ENCODE peak calls at places on chromosomes 16 and 17, in ten cellular contexts. One of them, this sample, is unnamed.

GRCh38 chr17:73474370-73474988 is 162.7 kb upstream of the CDC42EP4 start:
- DNase-seq in PC-3: peak; percentile 64
- DNase-seq in sigmoid colon: peak; percentile 73
- DNase-seq in mucosa of descending colon: peak; percentile 71
- DNase-seq in lower lobe of right lung: peak; percentile 66
- DNase-seq in body of pancreas: peak; percentile 68
- DNase-seq in H1: no peak
- DNase-seq in ovary: peak; percentile 20
- DNase-seq in right atrium auricular region: peak; percentile 76
- DNase-seq in endodermal cell: no peak
- DNase-seq in this sample: peak; percentile 80

GRCh38 chr16:89655062-89655643 is 2.4 kb downstream of the CHMP1A start:
- DNase-seq in PC-3: no peak
- DNase-seq in sigmoid colon: no peak
- DNase-seq in mucosa of descending colon: no peak
- DNase-seq in lower lobe of right lung: no peak
- DNase-seq in body of pancreas: peak; percentile 31
- DNase-seq in H1: no peak
- DNase-seq in ovary: no peak
- DNase-seq in right atrium auricular region: no peak
- DNase-seq in endodermal cell: no peak
- DNase-seq in this sample: no peak

GRCh38 chr17:17520599-17521232 is 24.5 kb upstream of the RASD1 start:
- DNase-seq in PC-3: no peak
- DNase-seq in sigmoid colon: no peak
- DNase-seq in mucosa of descending colon: no peak
- DNase-seq in lower lobe of right lung: no peak
- DNase-seq in body of pancreas: no peak
- DNase-seq in H1: no peak
- DNase-seq in ovary: no peak
- DNase-seq in right atrium auricular region: no peak
- DNase-seq in endodermal cell: no peak
- DNase-seq in this sample: no peak

GRCh38 chr16:77540656-77541055 is 105.8 kb upstream of the ADAMTS18 start:
- DNase-seq in PC-3: no peak
- DNase-seq in sigmoid colon: no peak
- DNase-seq in mucosa of descending colon: no peak
- DNase-seq in lower lobe of right lung: no peak
- DNase-seq in body of pancreas: no peak
- DNase-seq in H1: no peak
- DNase-seq in ovary: no peak
- DNase-seq in right atrium auricular region: no peak
- DNase-seq in endodermal cell: no peak
- DNase-seq in this sample: no peak

GRCh38 chr17:50312311-50312710 is 33.6 kb upstream of the XYLT2 start:
- DNase-seq in PC-3: no peak
- DNase-seq in sigmoid colon: no peak
- DNase-seq in mucosa of descending colon: no peak
- DNase-seq in lower lobe of right lung: no peak
- DNase-seq in body of pancreas: no peak
- DNase-seq in H1: no peak
- DNase-seq in ovary: no peak
- DNase-seq in right atrium auricular region: no peak
- DNase-seq in endodermal cell: peak; percentile 73
- DNase-seq in this sample: no peak

GRCh38 chr16:77945126-77945525 is 77.2 kb upstream of the CLEC3A start:
- DNase-seq in PC-3: no peak
- DNase-seq in sigmoid colon: no peak
- DNase-seq in mucosa of descending colon: no peak
- DNase-seq in lower lobe of right lung: no peak
- DNase-seq in body of pancreas: no peak
- DNase-seq in H1: no peak
- DNase-seq in ovary: no peak
- DNase-seq in right atrium auricular region: no peak
- DNase-seq in endodermal cell: no peak
- DNase-seq in this sample: no peak

GRCh38 chr17:9845306-9845705 is 19.6 kb downstream of the GLP2R start:
- DNase-seq in PC-3: peak; percentile 59
- DNase-seq in sigmoid colon: no peak
- DNase-seq in mucosa of descending colon: no peak
- DNase-seq in lower lobe of right lung: no peak
- DNase-seq in body of pancreas: no peak
- DNase-seq in H1: no peak
- DNase-seq in ovary: no peak
- DNase-seq in right atrium auricular region: no peak
- DNase-seq in endodermal cell: peak; percentile 27
- DNase-seq in this sample: no peak

GRCh38 chr16:48164907-48165715 is 9.3 kb upstream of the ABCC12 start:
- DNase-seq in PC-3: peak; percentile 77
- DNase-seq in sigmoid colon: peak; percentile 80
- DNase-seq in mucosa of descending colon: peak; percentile 82
- DNase-seq in lower lobe of right lung: peak; percentile 81
- DNase-seq in body of pancreas: peak; percentile 74
- DNase-seq in H1: peak; percentile 89
- DNase-seq in ovary: peak; percentile 62
- DNase-seq in right atrium auricular region: peak; percentile 82
- DNase-seq in endodermal cell: peak; percentile 94
- DNase-seq in this sample: peak; percentile 39

GRCh38 chr16:21053595-21053994 is 97.1 kb downstream of the DNAH3 start:
- DNase-seq in PC-3: no peak
- DNase-seq in sigmoid colon: no peak
- DNase-seq in mucosa of descending colon: no peak
- DNase-seq in lower lobe of right lung: no peak
- DNase-seq in body of pancreas: no peak
- DNase-seq in H1: no peak
- DNase-seq in ovary: no peak
- DNase-seq in right atrium auricular region: no peak
- DNase-seq in endodermal cell: no peak
- DNase-seq in this sample: no peak

GRCh38 chr16:16083421-16084156 is 134.2 kb downstream of the ABCC1 start:
- DNase-seq in PC-3: peak; percentile 9
- DNase-seq in sigmoid colon: no peak
- DNase-seq in mucosa of descending colon: no peak
- DNase-seq in lower lobe of right lung: no peak
- DNase-seq in body of pancreas: no peak
- DNase-seq in H1: no peak
- DNase-seq in ovary: no peak
- DNase-seq in right atrium auricular region: no peak
- DNase-seq in endodermal cell: no peak
- DNase-seq in this sample: peak; percentile 21

GRCh38 chr17:18011286-18011685 is 27.7 kb downstream of the ATPAF2 start:
- DNase-seq in PC-3: no peak
- DNase-seq in sigmoid colon: no peak
- DNase-seq in mucosa of descending colon: no peak
- DNase-seq in lower lobe of right lung: no peak
- DNase-seq in body of pancreas: no peak
- DNase-seq in H1: no peak
- DNase-seq in ovary: no peak
- DNase-seq in right atrium auricular region: no peak
- DNase-seq in endodermal cell: no peak
- DNase-seq in this sample: no peak

GRCh38 chr16:59591480-59591879 is 857.4 kb upstream of the GOT2 start:
- DNase-seq in PC-3: peak; percentile 32
- DNase-seq in sigmoid colon: no peak
- DNase-seq in mucosa of descending colon: no peak
- DNase-seq in lower lobe of right lung: no peak
- DNase-seq in body of pancreas: no peak
- DNase-seq in H1: no peak
- DNase-seq in ovary: no peak
- DNase-seq in right atrium auricular region: no peak
- DNase-seq in endodermal cell: no peak
- DNase-seq in this sample: no peak

GRCh38 chr17:78144146-78144719 is 2.0 kb upstream of the C17orf99 start:
- DNase-seq in PC-3: peak; percentile 89
- DNase-seq in sigmoid colon: peak; percentile 91
- DNase-seq in mucosa of descending colon: peak; percentile 87
- DNase-seq in lower lobe of right lung: peak; percentile 89
- DNase-seq in body of pancreas: peak; percentile 93
- DNase-seq in H1: no peak
- DNase-seq in ovary: peak; percentile 92
- DNase-seq in right atrium auricular region: peak; percentile 79
- DNase-seq in endodermal cell: peak; percentile 54
- DNase-seq in this sample: no peak

GRCh38 chr17:2904135-2904534 is 107.9 kb downstream of the RAP1GAP2 start:
- DNase-seq in PC-3: no peak
- DNase-seq in sigmoid colon: no peak
- DNase-seq in mucosa of descending colon: no peak
- DNase-seq in lower lobe of right lung: peak; percentile 48
- DNase-seq in body of pancreas: peak; percentile 91
- DNase-seq in H1: no peak
- DNase-seq in ovary: no peak
- DNase-seq in right atrium auricular region: peak; percentile 60
- DNase-seq in endodermal cell: no peak
- DNase-seq in this sample: no peak

GRCh38 chr16:84044108-84044488 is 1.5 kb upstream of the SLC38A8 start:
- DNase-seq in PC-3: peak; percentile 48
- DNase-seq in sigmoid colon: no peak
- DNase-seq in mucosa of descending colon: no peak
- DNase-seq in lower lobe of right lung: peak; percentile 21
- DNase-seq in body of pancreas: peak; percentile 39
- DNase-seq in H1: no peak
- DNase-seq in ovary: no peak
- DNase-seq in right atrium auricular region: no peak
- DNase-seq in endodermal cell: peak; percentile 84
- DNase-seq in this sample: no peak

GRCh38 chr16:30526137-30526822 is at the start of gene ZNF768:
- DNase-seq in PC-3: peak; percentile 8
- DNase-seq in sigmoid colon: peak; percentile 79
- DNase-seq in mucosa of descending colon: peak; percentile 74
- DNase-seq in lower lobe of right lung: peak; percentile 64
- DNase-seq in body of pancreas: peak; percentile 29
- DNase-seq in H1: peak; percentile 81
- DNase-seq in ovary: peak; percentile 55
- DNase-seq in right atrium auricular region: no peak
- DNase-seq in endodermal cell: peak; percentile 87
- DNase-seq in this sample: no peak

GRCh38 chr16:69314534-69314933 is 3.4 kb downstream of the VPS4A start:
- DNase-seq in PC-3: no peak
- DNase-seq in sigmoid colon: peak; percentile 34
- DNase-seq in mucosa of descending colon: no peak
- DNase-seq in lower lobe of right lung: no peak
- DNase-seq in body of pancreas: no peak
- DNase-seq in H1: no peak
- DNase-seq in ovary: peak; percentile 11
- DNase-seq in right atrium auricular region: no peak
- DNase-seq in endodermal cell: no peak
- DNase-seq in this sample: no peak
- H3K36me3 ChIP-seq in PC-3: peaks cover 14% of the 10 kb centered on the region
- H3K36me3 ChIP-seq in sigmoid colon: peaks cover 25% of the 10 kb centered on the region
- H3K36me3 ChIP-seq in mucosa of descending colon: peaks cover 7% of the 10 kb centered on the region
- H3K36me3 ChIP-seq in lower lobe of right lung: peaks cover 57% of the 10 kb centered on the region
- H3K36me3 ChIP-seq in body of pancreas: peaks cover 12% of the 10 kb centered on the region
- H3K36me3 ChIP-seq in H1: peaks cover 21% of the 10 kb centered on the region
- H3K36me3 ChIP-seq in ovary: no peaks in the 10 kb centered on the region
- H3K36me3 ChIP-seq in right atrium auricular region: peaks cover 40% of the 10 kb centered on the region
- H3K36me3 ChIP-seq in endodermal cell: peaks cover 46% of the 10 kb centered on the region
- H3K36me3 ChIP-seq in this sample: peaks cover 35% of the 10 kb centered on the region

GRCh38 chr17:80894439-80894721 is 97.3 kb upstream of the CHMP6 start:
- DNase-seq in PC-3: no peak
- DNase-seq in sigmoid colon: no peak
- DNase-seq in mucosa of descending colon: no peak
- DNase-seq in lower lobe of right lung: no peak
- DNase-seq in body of pancreas: no peak
- DNase-seq in H1: no peak
- DNase-seq in ovary: no peak
- DNase-seq in right atrium auricular region: no peak
- DNase-seq in endodermal cell: no peak
- DNase-seq in this sample: no peak
- TF ChIP-seq CTCF in PC-3: peak; percentile 28
- TF ChIP-seq CTCF in sigmoid colon: no peak
- TF ChIP-seq CTCF in mucosa of descending colon: no peak
- TF ChIP-seq CTCF in lower lobe of right lung: no peak
- TF ChIP-seq CTCF in body of pancreas: no peak
- TF ChIP-seq CTCF in H1: no peak
- TF ChIP-seq CTCF in ovary: no peak
- TF ChIP-seq CTCF in right atrium auricular region: no peak
- TF ChIP-seq CTCF in endodermal cell: peak; percentile 50
- TF ChIP-seq CTCF in this sample: peak; percentile 5

DNA sequence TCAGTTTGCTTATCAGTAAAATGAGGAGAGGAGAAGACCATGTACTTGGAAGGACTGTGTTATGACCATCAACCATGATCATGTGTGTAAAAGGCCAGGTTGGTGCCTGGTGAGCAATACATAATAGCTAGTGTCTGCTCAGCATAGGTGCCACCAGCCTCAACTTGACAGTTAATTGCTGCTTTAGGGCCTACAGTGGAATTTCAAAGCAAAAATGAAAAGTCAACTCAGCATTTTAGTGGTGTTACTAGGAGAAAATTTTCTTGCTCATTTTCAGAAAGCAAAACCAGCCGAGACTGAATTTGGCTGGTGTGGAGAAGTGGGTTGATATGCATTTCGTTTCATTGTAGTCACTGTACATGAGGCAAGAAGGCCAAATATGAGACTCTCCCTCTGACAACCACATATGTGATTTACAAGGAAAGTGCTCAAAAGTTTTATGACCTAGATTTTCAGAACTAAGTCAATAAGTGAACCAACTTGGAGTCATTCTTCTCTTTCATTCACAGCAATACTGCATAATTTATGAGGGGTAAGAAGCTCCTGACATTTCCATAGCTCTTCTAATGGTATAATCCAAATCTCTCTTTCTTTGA is 53.9 kb downstream of the DUSP14 start:
- DNase-seq in PC-3: no peak
- DNase-seq in sigmoid colon: no peak
- DNase-seq in mucosa of descending colon: no peak
- DNase-seq in lower lobe of right lung: no peak
- DNase-seq in body of pancreas: no peak
- DNase-seq in H1: no peak
- DNase-seq in ovary: no peak
- DNase-seq in right atrium auricular region: no peak
- DNase-seq in endodermal cell: no peak
- DNase-seq in this sample: no peak
- H3K36me3 ChIP-seq in PC-3: peaks cover 12% of the 10 kb centered on the region
- H3K36me3 ChIP-seq in sigmoid colon: peaks cover 17% of the 10 kb centered on the region
- H3K36me3 ChIP-seq in mucosa of descending colon: peaks cover 16% of the 10 kb centered on the region
- H3K36me3 ChIP-seq in lower lobe of right lung: peaks cover 60% of the 10 kb centered on the region
- H3K36me3 ChIP-seq in body of pancreas: peaks cover 26% of the 10 kb centered on the region
- H3K36me3 ChIP-seq in H1: peaks cover 26% of the 10 kb centered on the region
- H3K36me3 ChIP-seq in ovary: no peaks in the 10 kb centered on the region
- H3K36me3 ChIP-seq in right atrium auricular region: peaks cover 40% of the 10 kb centered on the region
- H3K36me3 ChIP-seq in endodermal cell: peaks cover 59% of the 10 kb centered on the region
- H3K36me3 ChIP-seq in this sample: peaks cover 6% of the 10 kb centered on the region

DNA sequence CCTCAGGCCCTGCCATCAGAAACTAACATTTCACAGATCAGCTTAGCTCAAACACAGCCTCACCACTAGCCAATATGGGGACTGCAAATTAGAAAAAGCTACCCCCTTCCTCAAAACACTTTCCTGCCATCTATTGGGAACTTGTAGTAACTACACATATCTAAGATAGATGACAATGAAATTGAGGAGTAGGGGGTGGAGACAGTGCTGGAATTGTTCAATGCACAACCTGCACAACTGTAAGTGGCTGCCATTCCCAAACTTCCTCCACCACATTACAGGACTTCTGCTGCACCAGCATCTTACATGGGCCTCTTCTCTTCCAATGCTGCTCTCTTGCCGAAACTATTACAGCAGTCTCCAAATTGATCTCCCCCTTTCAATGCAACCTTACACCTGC is 21.8 kb downstream of the AIPL1 start:
- DNase-seq in PC-3: peak; percentile 73
- DNase-seq in sigmoid colon: no peak
- DNase-seq in mucosa of descending colon: no peak
- DNase-seq in lower lobe of right lung: no peak
- DNase-seq in body of pancreas: no peak
- DNase-seq in H1: no peak
- DNase-seq in ovary: no peak
- DNase-seq in right atrium auricular region: no peak
- DNase-seq in endodermal cell: no peak
- DNase-seq in this sample: peak; percentile 45
- TF ChIP-seq CTCF in PC-3: peak; percentile 70
- TF ChIP-seq CTCF in sigmoid colon: no peak
- TF ChIP-seq CTCF in mucosa of descending colon: no peak
- TF ChIP-seq CTCF in lower lobe of right lung: peak; percentile 19
- TF ChIP-seq CTCF in body of pancreas: peak; percentile 33
- TF ChIP-seq CTCF in H1: no peak
- TF ChIP-seq CTCF in ovary: no peak
- TF ChIP-seq CTCF in right atrium auricular region: no peak
- TF ChIP-seq CTCF in endodermal cell: peak; percentile 67
- TF ChIP-seq CTCF in this sample: peak; percentile 58